ENCODE peak calls at places on chromosomes 13 and 19, in eight cellular contexts. One of them, this sample, is unnamed.

GRCh38 chr13:99388334-99388923 is 81.2 kb upstream of the GPR183 start:
- DNase-seq in cardiac fibroblast: no peak
- DNase-seq in left ventricle myocardium inferior: no peak
- DNase-seq in BE2C: no peak
- DNase-seq in AG04450: no peak
- DNase-seq in fibroblast of lung: no peak
- DNase-seq in right cardiac atrium: no peak
- DNase-seq in neural crest cell: no peak
- DNase-seq in this sample: no peak

GRCh38 chr13:48816696-48817095 is 159.0 kb upstream of the FNDC3A start:
- DNase-seq in cardiac fibroblast: no peak
- DNase-seq in left ventricle myocardium inferior: no peak
- DNase-seq in BE2C: no peak
- DNase-seq in AG04450: no peak
- DNase-seq in fibroblast of lung: no peak
- DNase-seq in right cardiac atrium: no peak
- DNase-seq in neural crest cell: no peak
- DNase-seq in this sample: peak

GRCh38 chr19:12955996-12956395 is 1.0 kb downstream of the GADD45GIP1 start:
- DNase-seq in cardiac fibroblast: no peak
- DNase-seq in left ventricle myocardium inferior: no peak
- DNase-seq in BE2C: no peak
- DNase-seq in AG04450: no peak
- DNase-seq in fibroblast of lung: no peak
- DNase-seq in right cardiac atrium: no peak
- DNase-seq in neural crest cell: no peak
- DNase-seq in this sample: no peak

GRCh38 chr13:49810825-49811526 is 18.5 kb upstream of the KPNA3 start:
- DNase-seq in cardiac fibroblast: peak
- DNase-seq in left ventricle myocardium inferior: no peak
- DNase-seq in BE2C: no peak
- DNase-seq in AG04450: no peak
- DNase-seq in fibroblast of lung: peak
- DNase-seq in right cardiac atrium: no peak
- DNase-seq in neural crest cell: no peak
- DNase-seq in this sample: peak

GRCh38 chr13:27510082-27510481 is 59.7 kb upstream of the MTIF3 start:
- DNase-seq in cardiac fibroblast: no peak
- DNase-seq in left ventricle myocardium inferior: no peak
- DNase-seq in BE2C: no peak
- DNase-seq in AG04450: no peak
- DNase-seq in fibroblast of lung: no peak
- DNase-seq in right cardiac atrium: no peak
- DNase-seq in neural crest cell: no peak
- DNase-seq in this sample: no peak

GRCh38 chr13:100298116-100298681 is 209.3 kb downstream of the PCCA start:
- DNase-seq in cardiac fibroblast: no peak
- DNase-seq in left ventricle myocardium inferior: no peak
- DNase-seq in BE2C: no peak
- DNase-seq in AG04450: no peak
- DNase-seq in fibroblast of lung: no peak
- DNase-seq in right cardiac atrium: no peak
- DNase-seq in neural crest cell: no peak
- DNase-seq in this sample: no peak

GRCh38 chr19:743168-743687 is 7.7 kb upstream of the MISP start:
- DNase-seq in cardiac fibroblast: peak
- DNase-seq in left ventricle myocardium inferior: peak
- DNase-seq in BE2C: no peak
- DNase-seq in AG04450: no peak
- DNase-seq in fibroblast of lung: no peak
- DNase-seq in right cardiac atrium: no peak
- DNase-seq in neural crest cell: no peak
- DNase-seq in this sample: no peak

GRCh38 chr19:39381910-39382611 is 8.8 kb downstream of the PAF1 start:
- DNase-seq in cardiac fibroblast: peak
- DNase-seq in left ventricle myocardium inferior: no peak
- DNase-seq in BE2C: no peak
- DNase-seq in AG04450: no peak
- DNase-seq in fibroblast of lung: no peak
- DNase-seq in right cardiac atrium: no peak
- DNase-seq in neural crest cell: no peak
- DNase-seq in this sample: peak

GRCh38 chr13:113951246-113951999 is 22.5 kb downstream of the C13orf46 start:
- DNase-seq in cardiac fibroblast: peak
- DNase-seq in left ventricle myocardium inferior: peak
- DNase-seq in BE2C: peak
- DNase-seq in AG04450: no peak
- DNase-seq in fibroblast of lung: peak
- DNase-seq in right cardiac atrium: peak
- DNase-seq in neural crest cell: peak
- DNase-seq in this sample: peak

This sample was measured in iris pigment epithelial cell.